ENCODE peak calls at places on chromosome 3, in eight cellular contexts. R, A, X, U, F, V, S and D are unnamed samples.

GRCh38 chr3:52455283-52456168 is at the start of gene NISCH:
- DNase-seq in R (peak; percentile 98), A (peak; percentile 98), X (peak; percentile 85), U (peak; percentile 85), F (peak; percentile 95), V (peak; percentile 95), S (peak; percentile 93), D (peak; percentile 65)

GRCh38 chr3:162437480-162437879 is 940.9 kb downstream of the OTOL1 start:
- DNase-seq in R (no peak), A (no peak), X (peak; percentile 77), U (no peak), F (no peak), V (no peak), S (no peak), D (no peak)

GRCh38 chr3:72907131-72907697 is 19.4 kb downstream of the GXYLT2 start:
- DNase-seq in R (no peak), A (no peak), X (peak; percentile 15), U (peak; percentile 64), F (no peak), V (no peak), S (no peak), D (no peak)

GRCh38 chr3:195079636-195080035 is 191.3 kb downstream of the XXYLT1 start:
- DNase-seq in R (no peak), A (no peak), X (no peak), U (no peak), F (no peak), V (no peak), S (no peak), D (no peak)

GRCh38 chr3:45034612-45035252 is 8.6 kb downstream of the CLEC3B start:
- DNase-seq in R (peak; percentile 19), A (no peak), X (peak; percentile 24), U (peak; percentile 82), F (no peak), V (peak; percentile 46), S (no peak), D (peak; percentile 79)

GRCh38 chr3:99761415-99761981 is 56.2 kb upstream of the CMSS1 start:
- DNase-seq in R (no peak), A (no peak), X (no peak), U (no peak), F (no peak), V (no peak), S (no peak), D (no peak)

GRCh38 chr3:184712248-184712559 is 340 bp upstream of the MAGEF1 start:
- DNase-seq in R (no peak), A (no peak), X (no peak), U (no peak), F (no peak), V (no peak), S (no peak), D (no peak)

GRCh38 chr3:179563298-179563934 is 690 bp downstream of the ACTL6A start:
- DNase-seq in R (peak; percentile 40), A (peak; percentile 50), X (peak; percentile 89), U (peak; percentile 83), F (peak; percentile 38), V (peak; percentile 77), S (peak; percentile 35), D (peak; percentile 80)

GRCh38 chr3:177084616-177085015 is 112.7 kb downstream of the TBL1XR1 start:
- DNase-seq in R (no peak), A (no peak), X (no peak), U (no peak), F (no peak), V (no peak), S (no peak), D (no peak)

GRCh38 chr3:192608756-192609155 is 118.6 kb downstream of the FGF12 start:
- DNase-seq in R (no peak), A (no peak), X (no peak), U (no peak), F (no peak), V (no peak), S (no peak), D (no peak)